ENCODE peak calls at places on chromosome 9, in four cellular contexts. D, T, B and Q are unnamed samples.

GRCh38 chr9:38682713-38683112 is 37.2 kb downstream of the FAM240B start:
- DNase-seq in B (no peak), T (no peak), D (no peak), Q (no peak)

GRCh38 chr9:109974143-109974917 is 194.3 kb downstream of the PALM2AKAP2 start:
- DNase-seq in D (peak), B (no peak), T (no peak), Q (no peak)

GRCh38 chr9:129918296-129918950 is 83.2 kb downstream of the USP20 start:
- DNase-seq in T (no peak), B (no peak), D (no peak), Q (no peak)

GRCh38 chr9:132008184-132008781 is 71.4 kb downstream of the MED27 start:
- DNase-seq in D (no peak), T (no peak), B (no peak), Q (no peak)

GRCh38 chr9:19208653-19209052 is 21.8 kb upstream of the DENND4C start:
- DNase-seq in D (no peak), B (no peak), T (no peak), Q (no peak)

GRCh38 chr9:136981588-136982231 is 1.1 kb upstream of the LCNL1 start:
- DNase-seq in B (no peak), D (no peak), T (no peak), Q (peak)

GRCh38 chr9:137156567-137157375 is 13.1 kb downstream of the LRRC26 start:
- DNase-seq in D (peak), B (no peak), T (peak), Q (peak)

GRCh38 chr9:36893148-36893547 is 140.9 kb downstream of the PAX5 start:
- DNase-seq in B (no peak), D (no peak), T (no peak), Q (no peak)

GRCh38 chr9:98597372-98597771 is 111.4 kb downstream of the GABBR2 start:
- DNase-seq in D (no peak), B (no peak), T (no peak), Q (no peak)

GRCh38 chr9:21994526-21994995 is at the start of gene CDKN2B-AS1:
- DNase-seq in B (peak), D (peak), T (no peak), Q (peak)

GRCh38 chr9:82606761-82607382 is 456.1 kb downstream of the RASEF start:
- DNase-seq in D (no peak), T (no peak), B (peak), Q (peak)

GRCh38 chr9:84949969-84950368 is 280.4 kb downstream of the NTRK2 start:
- DNase-seq in B (no peak), T (no peak), D (no peak), Q (no peak)

GRCh38 chr9:98094851-98095250 is 24.2 kb downstream of the TRIM14 start:
- DNase-seq in B (no peak), T (no peak), D (no peak), Q (no peak)